ENCODE peak calls at places on chromosomes 3 and 15, in four cellular contexts. One of them, this sample, is unnamed.

GRCh38 chr3:9352917-9353823 is 9.7 kb upstream of the THUMPD3 start:
- DNase-seq in fibroblast of the aortic adventitia: peak
- DNase-seq in H9: peak
- DNase-seq in pancreas: peak
- DNase-seq in this sample: peak

GRCh38 chr3:183224581-183224980 is 28.5 kb upstream of the B3GNT5 start:
- DNase-seq in pancreas: no peak
- DNase-seq in fibroblast of the aortic adventitia: no peak
- DNase-seq in H9: no peak
- DNase-seq in this sample: no peak

GRCh38 chr3:106247902-106248684 is 379.3 kb upstream of the CBLB start:
- DNase-seq in H9: no peak
- DNase-seq in fibroblast of the aortic adventitia: peak
- DNase-seq in pancreas: no peak
- DNase-seq in this sample: no peak

GRCh38 chr15:90037510-90037860 is 36.4 kb downstream of the ZNF710 start:
- DNase-seq in fibroblast of the aortic adventitia: peak
- DNase-seq in pancreas: no peak
- DNase-seq in H9: no peak
- DNase-seq in this sample: no peak

GRCh38 chr15:82047493-82048446 is 2.0 kb upstream of the MEX3B start:
- DNase-seq in H9: peak
- DNase-seq in fibroblast of the aortic adventitia: peak
- DNase-seq in pancreas: no peak
- DNase-seq in this sample: no peak

GRCh38 chr3:150703756-150704344 is at the start of gene ERICH6:
- DNase-seq in H9: peak
- DNase-seq in fibroblast of the aortic adventitia: peak
- DNase-seq in pancreas: peak
- DNase-seq in this sample: peak

GRCh38 chr3:102124301-102125158 is 275.2 kb downstream of the NFKBIZ start:
- DNase-seq in pancreas: no peak
- DNase-seq in H9: no peak
- DNase-seq in fibroblast of the aortic adventitia: peak
- DNase-seq in this sample: no peak

GRCh38 chr15:62935300-62936081 is 107.1 kb upstream of the TPM1 start:
- DNase-seq in pancreas: no peak
- DNase-seq in fibroblast of the aortic adventitia: no peak
- DNase-seq in H9: no peak
- DNase-seq in this sample: no peak

GRCh38 chr15:85730001-85730820 is 64.5 kb downstream of the KLHL25 start:
- DNase-seq in pancreas: peak
- DNase-seq in H9: no peak
- DNase-seq in fibroblast of the aortic adventitia: peak
- DNase-seq in this sample: no peak

GRCh38 chr15:24856397-24857093 is 98.2 kb upstream of the SNRPN start:
- DNase-seq in pancreas: no peak
- DNase-seq in H9: peak
- DNase-seq in fibroblast of the aortic adventitia: no peak
- DNase-seq in this sample: no peak

GRCh38 chr15:29432191-29433049 is 162.8 kb upstream of the NSMCE3 start:
- DNase-seq in H9: no peak
- DNase-seq in fibroblast of the aortic adventitia: no peak
- DNase-seq in pancreas: no peak
- DNase-seq in this sample: no peak

GRCh38 chr3:28042095-28042635 is 199.3 kb upstream of the CMC1 start:
- DNase-seq in fibroblast of the aortic adventitia: no peak
- DNase-seq in pancreas: no peak
- DNase-seq in H9: no peak
- DNase-seq in this sample: no peak

GRCh38 chr3:59386165-59386564 is 336.3 kb upstream of the CFAP20DC start:
- DNase-seq in pancreas: no peak
- DNase-seq in H9: no peak
- DNase-seq in fibroblast of the aortic adventitia: no peak
- DNase-seq in this sample: no peak

GRCh38 chr3:83003917-83004316 is 1242.5 kb upstream of the GBE1 start:
- DNase-seq in H9: no peak
- DNase-seq in pancreas: no peak
- DNase-seq in fibroblast of the aortic adventitia: no peak
- DNase-seq in this sample: no peak

GRCh38 chr3:99419111-99419510 is 219.3 kb upstream of the COL8A1 start:
- DNase-seq in pancreas: no peak
- DNase-seq in fibroblast of the aortic adventitia: peak
- DNase-seq in H9: no peak
- DNase-seq in this sample: no peak

GRCh38 chr3:53258600-53259426 is 3.0 kb upstream of the TKT start:
- DNase-seq in H9: peak
- DNase-seq in pancreas: no peak
- DNase-seq in fibroblast of the aortic adventitia: no peak
- DNase-seq in this sample: no peak

GRCh38 chr15:77607111-77607893 is 25.4 kb downstream of the LINGO1 start:
- DNase-seq in fibroblast of the aortic adventitia: peak
- DNase-seq in pancreas: no peak
- DNase-seq in H9: no peak
- DNase-seq in this sample: no peak

GRCh38 chr3:69768436-69768835 is 29.2 kb downstream of the MITF start:
- DNase-seq in H9: no peak
- DNase-seq in fibroblast of the aortic adventitia: no peak
- DNase-seq in pancreas: no peak
- DNase-seq in this sample: no peak

GRCh38 chr15:41498657-41499056 is 5.0 kb downstream of the ITPKA start:
- DNase-seq in fibroblast of the aortic adventitia: no peak
- DNase-seq in H9: no peak
- DNase-seq in pancreas: no peak
- DNase-seq in this sample: no peak
- TF ChIP-seq CTCF in fibroblast of the aortic adventitia: no peak
- TF ChIP-seq CTCF in H9: no peak
- TF ChIP-seq CTCF in pancreas: no peak
- TF ChIP-seq CTCF in this sample: no peak

DNA sequence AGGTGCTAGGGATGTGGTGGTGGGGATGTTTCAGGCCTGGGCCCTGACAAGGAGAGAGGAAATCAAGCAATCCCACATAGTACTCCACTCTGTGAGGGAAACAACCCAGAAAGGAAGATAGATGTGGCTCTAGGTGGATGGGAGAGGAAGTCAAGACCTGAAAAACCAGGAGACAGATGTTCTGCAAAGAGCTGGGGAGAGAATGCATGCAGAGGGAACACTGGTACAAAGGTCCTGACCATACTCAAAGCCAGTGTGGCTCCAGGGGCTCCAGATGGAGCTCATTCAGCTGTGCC is 15.7 kb upstream of the VILL start:
- DNase-seq in pancreas: no peak
- DNase-seq in fibroblast of the aortic adventitia: no peak
- DNase-seq in H9: no peak
- DNase-seq in this sample: no peak
- TF ChIP-seq CTCF in pancreas: no peak
- TF ChIP-seq CTCF in fibroblast of the aortic adventitia: no peak
- TF ChIP-seq CTCF in H9: no peak
- TF ChIP-seq CTCF in this sample: peak

GRCh38 chr15:69060744-69061143 is 46.2 kb downstream of the NOX5 start:
- DNase-seq in fibroblast of the aortic adventitia: no peak
- DNase-seq in pancreas: no peak
- DNase-seq in H9: no peak
- DNase-seq in this sample: no peak

GRCh38 chr15:69059170-69059943 is 44.9 kb downstream of the NOX5 start:
- DNase-seq in H9: peak
- DNase-seq in fibroblast of the aortic adventitia: peak
- DNase-seq in pancreas: peak
- DNase-seq in this sample: peak

GRCh38 chr15:69060041-69060481 is 45.6 kb downstream of the NOX5 start:
- DNase-seq in fibroblast of the aortic adventitia: no peak
- DNase-seq in H9: peak
- DNase-seq in pancreas: no peak
- DNase-seq in this sample: no peak

GRCh38 chr15:69055251-69055650 is 40.8 kb downstream of the NOX5 start:
- DNase-seq in pancreas: no peak
- DNase-seq in H9: no peak
- DNase-seq in fibroblast of the aortic adventitia: no peak
- DNase-seq in this sample: no peak

DNA sequence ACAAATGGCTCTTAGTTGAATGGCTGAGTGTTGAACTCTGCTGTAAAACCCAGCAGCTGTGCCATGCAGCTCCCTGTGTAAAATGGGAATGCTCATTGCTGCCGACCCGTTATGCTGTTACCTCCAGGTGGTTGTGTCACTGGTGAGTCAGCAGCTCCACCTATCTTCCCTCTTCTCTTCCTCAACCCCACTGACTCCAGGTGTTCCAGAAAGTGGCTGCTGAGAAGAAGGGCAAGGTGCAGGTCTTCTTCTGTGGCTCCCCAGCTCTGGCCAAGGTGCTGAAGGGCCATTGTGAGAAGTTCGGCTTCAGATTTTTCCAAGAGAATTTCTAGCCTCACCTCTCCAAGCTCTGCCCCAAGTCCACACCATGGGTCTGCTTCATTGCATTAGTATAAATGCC is 41.9 kb downstream of the NOX5 start:
- DNase-seq in pancreas: no peak
- DNase-seq in fibroblast of the aortic adventitia: no peak
- DNase-seq in H9: no peak
- DNase-seq in this sample: no peak
- TF ChIP-seq CTCF in pancreas: no peak
- TF ChIP-seq CTCF in fibroblast of the aortic adventitia: no peak
- TF ChIP-seq CTCF in H9: no peak
- TF ChIP-seq CTCF in this sample: no peak

DNA sequence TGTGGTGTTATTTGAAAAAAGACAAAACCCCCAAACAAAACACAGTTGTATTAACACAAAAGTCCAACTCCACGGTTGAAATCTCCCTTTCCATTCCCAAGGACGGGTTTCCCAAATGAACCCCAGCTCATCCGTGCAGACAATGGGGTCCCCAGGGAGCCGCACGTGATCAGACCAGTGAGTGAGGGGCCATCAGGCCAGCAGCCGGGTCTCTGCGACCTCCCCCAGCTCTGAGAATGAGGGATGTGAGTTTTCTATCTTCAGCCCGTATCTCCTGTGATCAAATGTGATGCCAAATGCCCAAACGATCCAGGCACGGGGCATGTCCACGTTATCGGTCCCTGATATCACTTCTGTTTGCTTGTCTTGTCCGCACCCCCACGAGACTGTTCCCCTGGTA is 138.0 kb downstream of the OPA1 start:
- DNase-seq in H9: no peak
- DNase-seq in fibroblast of the aortic adventitia: no peak
- DNase-seq in pancreas: no peak
- DNase-seq in this sample: no peak
- TF ChIP-seq CTCF in H9: no peak
- TF ChIP-seq CTCF in fibroblast of the aortic adventitia: no peak
- TF ChIP-seq CTCF in pancreas: no peak
- TF ChIP-seq CTCF in this sample: no peak